ENCODE peak calls at places on chromosomes 3 and 15, in nine cellular contexts. U is BE2C, Z is brain microvascular endothelial cell, T is cardiac fibroblast, H is A549, K is lower lobe of right lung, G is dorsolateral prefrontal cortex, S is sigmoid colon, R is Peyer's patch. B is an unnamed sample.
A peak's percentile ranks its signal among the peaks of the same experiment; 100 is the strongest.

GRCh38 chr3:13656584-13657301 is 107.8 kb downstream of the FBLN2 start:
- DNase-seq in K (no peak), G (no peak), T (no peak), S (no peak), Z (no peak), R (no peak), H (no peak), U (no peak), B (no peak)

GRCh38 chr3:176058856-176059255 is 1138.4 kb downstream of the TBL1XR1 start:
- DNase-seq in Z (no peak), H (no peak), S (no peak), R (no peak), K (no peak), T (no peak), U (no peak), G (no peak), B (no peak)

GRCh38 chr3:12692444-12692843 is 28.5 kb upstream of the RAF1 start:
- DNase-seq in K (no peak), R (no peak), S (no peak), T (no peak), Z (no peak), G (no peak), U (no peak), H (no peak), B (no peak)

GRCh38 chr15:100227781-100228180 is 114.0 kb downstream of the ADAMTS17 start:
- DNase-seq in H (no peak), S (no peak), G (no peak), R (no peak), K (no peak), U (no peak), T (no peak), Z (no peak), B (no peak)

GRCh38 chr3:21893250-21893649 is 142.2 kb upstream of the ZNF385D start:
- DNase-seq in H (no peak), R (no peak), T (peak; percentile 56), S (no peak), K (no peak), U (no peak), G (no peak), Z (peak; percentile 36), B (peak; percentile 36)

GRCh38 chr3:72194464-72194857 is 409.5 kb upstream of the PROK2 start:
- DNase-seq in S (no peak), Z (no peak), G (no peak), R (no peak), U (no peak), K (no peak), H (no peak), T (no peak), B (no peak)

GRCh38 chr3:185900228-185900627 is 37.6 kb downstream of the TRA2B start:
- DNase-seq in G (no peak), H (peak; percentile 64), S (no peak), T (peak; percentile 94), Z (peak; percentile 95), U (peak; percentile 71), K (no peak), R (peak; percentile 80), B (peak; percentile 84)

GRCh38 chr15:71440479-71441071 is 325.3 kb downstream of the THSD4 start:
- DNase-seq in R (no peak), G (no peak), H (peak; percentile 67), Z (no peak), U (no peak), T (peak; percentile 85), K (no peak), S (no peak), B (peak; percentile 87)

GRCh38 chr3:94225176-94225742 is 162.4 kb downstream of the NSUN3 start:
- DNase-seq in K (no peak), G (no peak), S (no peak), Z (peak; percentile 32), U (no peak), R (no peak), T (peak; percentile 42), H (no peak), B (peak; percentile 11)

GRCh38 chr3:179348325-179349013 is 960 bp downstream of the MFN1 start:
- DNase-seq in T (no peak), U (no peak), S (no peak), Z (no peak), K (no peak), G (no peak), R (no peak), H (no peak), B (no peak)

GRCh38 chr3:146078031-146078430 is 83.0 kb downstream of the PLOD2 start:
- DNase-seq in S (no peak), Z (no peak), H (no peak), T (peak; percentile 59), G (no peak), R (no peak), U (no peak), K (no peak), B (no peak)

GRCh38 chr15:99029358-99029871 is 21.8 kb upstream of the PGPEP1L start:
- DNase-seq in S (no peak), G (no peak), R (no peak), U (peak; percentile 59), Z (no peak), K (no peak), T (peak; percentile 10), H (no peak), B (no peak)

GRCh38 chr15:49439678-49440375 is 16.8 kb downstream of the FGF7 start:
- DNase-seq in H (no peak), T (no peak), G (no peak), S (no peak), K (no peak), Z (no peak), U (no peak), R (no peak), B (no peak)

DNA sequence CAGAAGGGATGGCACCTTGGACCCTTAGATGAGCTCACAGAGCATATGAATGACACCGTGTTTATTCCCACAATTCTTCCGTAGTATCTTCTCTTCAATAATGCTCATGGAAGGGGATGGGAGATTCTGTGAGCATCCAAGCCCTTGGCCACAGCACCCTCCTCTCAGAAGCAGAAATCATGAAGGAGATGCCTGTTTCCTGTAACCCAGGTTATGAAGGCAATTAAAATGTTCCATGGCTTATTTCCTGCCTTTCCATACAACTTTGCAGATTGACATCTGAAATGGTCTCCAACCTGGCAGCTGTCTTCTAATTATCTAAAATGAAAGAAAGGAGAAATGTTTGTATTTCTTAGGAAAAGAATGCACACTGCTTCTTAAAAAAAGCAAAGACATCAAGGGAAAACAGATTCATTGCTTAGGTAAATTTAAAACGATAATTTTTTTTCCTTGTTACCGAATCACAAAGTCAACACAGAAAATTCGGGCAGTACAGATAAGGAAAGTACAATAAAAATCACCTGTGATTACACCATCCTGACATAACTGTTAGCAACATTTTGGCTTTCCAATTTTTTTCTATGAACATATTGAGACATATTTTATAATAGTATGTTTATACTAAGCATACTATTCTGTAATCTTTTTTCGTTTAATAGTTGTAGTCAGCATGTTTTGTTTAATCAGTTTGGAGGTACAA is 128.5 kb downstream of the SQOR start:
- DNase-seq in Z (no peak), U (no peak), R (no peak), K (no peak), S (no peak), G (no peak), H (no peak), T (no peak), B (no peak)
- TF ChIP-seq CTCF in Z (no peak), U (no peak), R (no peak), K (no peak), S (no peak), G (no peak), H (no peak), T (no peak), B (no peak)

GRCh38 chr3:50517721-50518206 is 14.3 kb upstream of the CACNA2D2 start:
- DNase-seq in K (no peak), U (no peak), G (no peak), Z (no peak), R (no peak), T (no peak), S (no peak), H (no peak), B (no peak)

GRCh38 chr3:50515565-50516047 is 12.2 kb upstream of the CACNA2D2 start:
- DNase-seq in Z (peak; percentile 25), S (no peak), G (no peak), H (no peak), K (peak; percentile 61), T (no peak), R (peak; percentile 58), U (peak; percentile 74), B (peak; percentile 7)

GRCh38 chr3:50518441-50518840 is 15.0 kb upstream of the CACNA2D2 start:
- DNase-seq in H (no peak), T (no peak), S (no peak), G (no peak), R (no peak), U (no peak), K (no peak), Z (no peak), B (no peak)

GRCh38 chr3:50519471-50520089 is 16.1 kb upstream of the CACNA2D2 start:
- DNase-seq in G (peak; percentile 58), H (peak; percentile 50), U (peak; percentile 62), K (peak; percentile 72), R (peak; percentile 86), S (no peak), Z (peak; percentile 21), T (peak; percentile 52), B (peak; percentile 46)

GRCh38 chr3:50516048-50516871 is 12.8 kb upstream of the CACNA2D2 start:
- DNase-seq in T (no peak), K (peak; percentile 84), Z (no peak), R (peak; percentile 48), H (no peak), U (peak; percentile 92), S (no peak), G (no peak), B (peak; percentile 11)
- H3K4me3 ChIP-seq in T (no peak overlapping the region), K (peak overlapping the region; percentile 30), Z (no peak overlapping the region), R (no peak overlapping the region), H (no peak overlapping the region), U (peak overlapping the region; percentile 15), S (peak overlapping the region; percentile 4), G (no peak overlapping the region), B (no peak overlapping the region)

GRCh38 chr15:45715528-45715927 is 80.7 kb downstream of the SQOR start:
- DNase-seq in T (peak; percentile 51), S (no peak), U (no peak), K (no peak), H (no peak), G (no peak), R (no peak), Z (no peak), B (peak; percentile 54)
- TF ChIP-seq CTCF in T (peak; percentile 50), S (peak; percentile 13), U (peak; percentile 50), K (no peak), H (peak; percentile 22), G (no peak), R (no peak), Z (peak; percentile 48), B (peak; percentile 67)

GRCh38 chr3:194777729-194778128 is 92.0 kb downstream of the FAM43A start:
- DNase-seq in U (no peak), S (no peak), G (no peak), K (no peak), Z (no peak), T (no peak), R (no peak), H (no peak), B (no peak)

GRCh38 chr3:194773666-194774455 is 88.2 kb downstream of the FAM43A start:
- DNase-seq in G (no peak), R (peak; percentile 57), K (no peak), S (peak; percentile 56), H (no peak), Z (no peak), T (no peak), U (no peak), B (no peak)

GRCh38 chr3:194773216-194773615 is 87.5 kb downstream of the FAM43A start:
- DNase-seq in K (no peak), H (no peak), G (no peak), S (peak; percentile 73), T (peak; percentile 51), Z (peak; percentile 10), R (no peak), U (no peak), B (peak; percentile 38)

GRCh38 chr3:194775731-194776130 is 90.0 kb downstream of the FAM43A start:
- DNase-seq in S (no peak), R (no peak), G (no peak), U (no peak), K (no peak), T (no peak), H (no peak), Z (no peak), B (no peak)

GRCh38 chr3:194775266-194775665 is 89.6 kb downstream of the FAM43A start:
- DNase-seq in S (no peak), Z (no peak), K (no peak), R (no peak), H (no peak), T (no peak), G (no peak), U (no peak), B (no peak)
- H3K4me3 ChIP-seq in S (no peak overlapping the region), Z (no peak overlapping the region), K (no peak overlapping the region), R (no peak overlapping the region), H (no peak overlapping the region), T (no peak overlapping the region), G (no peak overlapping the region), U (no peak overlapping the region), B (no peak overlapping the region)

B was measured in fibroblast of pulmonary artery.